ENCODE peak calls at places on chromosomes 12 and 14, in seven cellular contexts. A is endodermal cell, O is hepatocyte, I is cardiac fibroblast, F is dorsolateral prefrontal cortex, H is AG04450, M is Panc1. J is an unnamed sample.

GRCh38 chr14:31842905-31843304 is 234.2 kb upstream of the ARHGAP5 start:
- DNase-seq in A (no peak), O (no peak), I (peak), F (no peak), H (no peak), M (no peak), J (no peak)

GRCh38 chr12:128947199-128947598 is 93.9 kb downstream of the GLT1D1 start:
- DNase-seq in A (peak), O (no peak), I (no peak), F (no peak), H (no peak), M (no peak), J (no peak)

GRCh38 chr14:75640876-75641275 is 19.8 kb downstream of the ERG28 start:
- DNase-seq in A (no peak), O (no peak), I (no peak), F (no peak), H (no peak), M (no peak), J (no peak)

GRCh38 chr12:15172423-15172822 is 48.8 kb downstream of the RERG start:
- DNase-seq in A (no peak), O (no peak), I (no peak), F (no peak), H (no peak), M (no peak), J (no peak)

GRCh38 chr12:122013136-122013535 is 8.5 kb upstream of the BCL7A start:
- DNase-seq in A (no peak), O (no peak), I (no peak), F (no peak), H (no peak), M (no peak), J (no peak)

GRCh38 chr14:105205718-105206208 is 24.7 kb upstream of the NUDT14 start:
- DNase-seq in A (no peak), O (no peak), I (no peak), F (no peak), H (no peak), M (no peak), J (no peak)

GRCh38 chr12:10121278-10121677 is 8.7 kb downstream of the CLEC7A start:
- DNase-seq in A (no peak), O (no peak), I (no peak), F (no peak), H (no peak), M (no peak), J (no peak)

GRCh38 chr12:111024205-111024794 is 103.9 kb upstream of the MYL2 start:
- DNase-seq in A (peak), O (peak), I (peak), F (peak), H (no peak), M (no peak), J (no peak)

GRCh38 chr14:59140441-59140840 is 48.0 kb upstream of the DAAM1 start:
- DNase-seq in A (no peak), O (no peak), I (peak), F (no peak), H (no peak), M (no peak), J (no peak)

GRCh38 chr12:90953956-90954421 is 987 bp downstream of the CCER1 start:
- DNase-seq in A (peak), O (no peak), I (peak), F (no peak), H (no peak), M (no peak), J (no peak)

GRCh38 chr12:100992194-100992593 is 197.6 kb downstream of the ANO4 start:
- DNase-seq in A (no peak), O (no peak), I (no peak), F (no peak), H (no peak), M (no peak), J (no peak)

GRCh38 chr12:19757317-19757877 is 318.1 kb downstream of the AEBP2 start:
- DNase-seq in A (no peak), O (peak), I (peak), F (no peak), H (no peak), M (no peak), J (no peak)

GRCh38 chr14:36517242-36518030 is 2.6 kb downstream of the NKX2-1 start:
- DNase-seq in A (peak), O (no peak), I (no peak), F (no peak), H (no peak), M (no peak), J (no peak)

GRCh38 chr12:123441523-123442164 is 5.2 kb upstream of the RILPL2 start:
- DNase-seq in A (no peak), O (no peak), I (no peak), F (no peak), H (no peak), M (no peak), J (no peak)

GRCh38 chr12:12563529-12563928 is 866 bp upstream of the DUSP16 start:
- DNase-seq in A (no peak), O (no peak), I (peak), F (no peak), H (no peak), M (no peak), J (no peak)

GRCh38 chr12:42213954-42214426 is 24.1 kb downstream of the YAF2 start:
- DNase-seq in A (no peak), O (peak), I (peak), F (no peak), H (no peak), M (no peak), J (no peak)

GRCh38 chr12:132686831-132687210 is 321 bp downstream of the POLE start:
- DNase-seq in A (no peak), O (no peak), I (no peak), F (no peak), H (no peak), M (no peak), J (no peak)

GRCh38 chr12:27119797-27120196 is 37.4 kb upstream of the C12orf71 start:
- DNase-seq in A (peak), O (no peak), I (no peak), F (no peak), H (no peak), M (no peak), J (no peak)

GRCh38 chr14:68960123-68960522 is 19.0 kb downstream of the ACTN1 start:
- DNase-seq in A (no peak), O (no peak), I (no peak), F (no peak), H (no peak), M (no peak), J (no peak)

GRCh38 chr12:90295858-90296257 is 587.2 kb upstream of the ATP2B1 start:
- DNase-seq in A (no peak), O (no peak), I (no peak), F (no peak), H (no peak), M (no peak), J (no peak)

GRCh38 chr12:81949721-81950120 is 190.6 kb upstream of the PPFIA2 start:
- DNase-seq in A (no peak), O (no peak), I (no peak), F (no peak), H (no peak), M (no peak), J (no peak)

GRCh38 chr12:795305-795704 is 42.9 kb downstream of the WNK1 start:
- DNase-seq in A (no peak), O (no peak), I (no peak), F (no peak), H (no peak), M (no peak), J (no peak)

GRCh38 chr14:68607081-68607851 is 185.6 kb downstream of the ZFP36L1 start:
- DNase-seq in A (peak), O (peak), I (peak), F (no peak), H (no peak), M (no peak), J (no peak)

GRCh38 chr14:20732477-20732876 is 13.2 kb upstream of the EDDM3A start:
- DNase-seq in A (peak), O (no peak), I (no peak), F (no peak), H (no peak), M (no peak), J (no peak)

GRCh38 chr14:73289729-73290128 is 52.4 kb downstream of the PAPLN start:
- DNase-seq in A (no peak), O (no peak), I (no peak), F (no peak), H (no peak), M (no peak), J (peak)

GRCh38 chr12:32083489-32083888 is 23.2 kb upstream of the BICD1 start:
- DNase-seq in A (no peak), O (no peak), I (peak), F (no peak), H (no peak), M (no peak), J (no peak)

GRCh38 chr14:87615822-87616679 is 376.9 kb downstream of the GALC start:
- DNase-seq in A (peak), O (peak), I (peak), F (peak), H (peak), M (peak), J (no peak)

GRCh38 chr12:107395817-107396216 is 289.8 kb upstream of the PWP1 start:
- DNase-seq in A (peak), O (no peak), I (no peak), F (no peak), H (no peak), M (no peak), J (no peak)

GRCh38 chr14:52730708-52731111 is 744 bp downstream of the STYX start:
- DNase-seq in A (no peak), O (no peak), I (peak), F (no peak), H (no peak), M (no peak), J (no peak)

GRCh38 chr12:120651821-120652220 is 11.4 kb downstream of the CABP1 start:
- DNase-seq in A (no peak), O (peak), I (peak), F (no peak), H (no peak), M (no peak), J (no peak)

GRCh38 chr14:100573757-100574641 is 13.2 kb downstream of the BEGAIN start:
- DNase-seq in A (no peak), O (no peak), I (no peak), F (no peak), H (no peak), M (no peak), J (no peak)

GRCh38 chr14:100571837-100572236 is 15.4 kb downstream of the BEGAIN start:
- DNase-seq in A (no peak), O (no peak), I (no peak), F (no peak), H (no peak), M (no peak), J (no peak)

GRCh38 chr14:100575266-100575995 is 11.8 kb downstream of the BEGAIN start:
- DNase-seq in A (no peak), O (no peak), I (no peak), F (no peak), H (no peak), M (no peak), J (no peak)

GRCh38 chr14:100574642-100575031 is 12.6 kb downstream of the BEGAIN start:
- DNase-seq in A (no peak), O (no peak), I (no peak), F (no peak), H (no peak), M (no peak), J (no peak)

GRCh38 chr14:100573009-100573756 is 14.0 kb downstream of the BEGAIN start:
- DNase-seq in A (no peak), O (no peak), I (no peak), F (no peak), H (no peak), M (no peak), J (no peak)
- H3K4me3 ChIP-seq in A (no peak), O (no peak), I (no peak), F (no peak), H (no peak), M (no peak), J (no peak)

GRCh38 chr14:99035268-99035667 is 236.7 kb downstream of the BCL11B start:
- DNase-seq in A (no peak), O (peak), I (peak), F (no peak), H (no peak), M (no peak), J (peak)

GRCh38 chr14:99033951-99034350 is 238.0 kb downstream of the BCL11B start:
- DNase-seq in A (peak), O (no peak), I (no peak), F (no peak), H (no peak), M (no peak), J (no peak)

GRCh38 chr14:99036594-99037293 is 235.3 kb downstream of the BCL11B start:
- DNase-seq in A (peak), O (no peak), I (no peak), F (no peak), H (no peak), M (no peak), J (no peak)

GRCh38 chr14:99035712-99036593 is 236.0 kb downstream of the BCL11B start:
- DNase-seq in A (peak), O (peak), I (peak), F (peak), H (peak), M (no peak), J (peak)

GRCh38 chr14:99034711-99035171 is 237.3 kb downstream of the BCL11B start:
- DNase-seq in A (peak), O (no peak), I (no peak), F (no peak), H (no peak), M (no peak), J (no peak)
- TF ChIP-seq CTCF in A (peak), O (no peak), I (no peak), F (no peak), H (no peak), M (no peak), J (no peak)

GRCh38 chr12:49945394-49946080 is 5.0 kb upstream of the AQP2 start:
- DNase-seq in A (peak), O (peak), I (peak), F (peak), H (peak), M (peak), J (peak)
- H3K4me3 ChIP-seq in A (peak), O (no peak), I (peak), F (peak), H (peak), M (peak), J (no peak)

GRCh38 chr12:124494751-124495129 is 72.7 kb downstream of the NCOR2 start:
- DNase-seq in A (no peak), O (no peak), I (no peak), F (no peak), H (no peak), M (no peak), J (no peak)
- TF ChIP-seq CTCF in A (no peak), O (no peak), I (no peak), F (no peak), H (no peak), M (no peak), J (no peak)

GRCh38 chr12:63206908-63207307 is 55.9 kb upstream of the AVPR1A start:
- DNase-seq in A (no peak), O (peak), I (peak), F (no peak), H (no peak), M (no peak), J (no peak)
- H3K4me3 ChIP-seq in A (no peak), O (no peak), I (no peak), F (no peak), H (no peak), M (no peak), J (no peak)

DNA sequence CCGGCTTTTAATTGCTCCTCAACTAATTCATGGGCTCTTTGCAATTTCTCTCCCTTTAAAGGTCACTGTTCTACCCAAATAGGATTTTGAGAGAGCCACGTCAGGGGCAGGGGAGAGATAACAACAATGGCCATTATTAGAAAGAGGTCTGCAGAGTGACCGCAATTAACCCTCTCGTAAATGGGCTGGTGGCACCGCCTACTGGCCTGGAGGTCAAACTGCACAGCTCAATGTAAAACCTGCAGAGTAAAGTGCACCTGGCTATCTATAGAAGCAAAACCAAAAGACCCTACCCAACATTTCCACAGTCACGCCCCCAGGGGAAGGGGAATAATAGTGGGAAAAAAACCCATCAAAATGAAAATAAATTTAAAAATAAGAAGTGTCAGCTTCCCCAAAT is 21.6 kb upstream of the CLEC4E start:
- DNase-seq in A (peak), O (no peak), I (no peak), F (no peak), H (no peak), M (no peak), J (no peak)
- TF ChIP-seq CTCF in A (peak), O (no peak), I (no peak), F (no peak), H (peak), M (peak), J (peak)

J was measured in HFF-Myc.